ENCODE peak calls at places on chromosomes 16 and 17, in four cellular contexts. One of them, this sample, is unnamed.
A peak's percentile ranks its signal among the peaks of the same experiment; 100 is the strongest.

GRCh38 chr17:63439682-63440081 is 6.4 kb downstream of the CYB561 start:
- DNase-seq in kidney epithelial cell: no peak
- DNase-seq in psoas muscle: no peak
- DNase-seq in cardiac muscle cell: peak; percentile 76
- DNase-seq in this sample: peak; percentile 21

GRCh38 chr16:23847938-23848337 is 12.2 kb downstream of the PRKCB start:
- DNase-seq in psoas muscle: no peak
- DNase-seq in cardiac muscle cell: no peak
- DNase-seq in kidney epithelial cell: no peak
- DNase-seq in this sample: no peak

GRCh38 chr17:45318561-45319230 is 1.9 kb upstream of the MAP3K14 start:
- DNase-seq in psoas muscle: no peak
- DNase-seq in cardiac muscle cell: no peak
- DNase-seq in kidney epithelial cell: no peak
- DNase-seq in this sample: no peak

GRCh38 chr16:70725024-70725911 is 39.4 kb upstream of the MTSS2 start:
- DNase-seq in kidney epithelial cell: no peak
- DNase-seq in cardiac muscle cell: no peak
- DNase-seq in psoas muscle: peak; percentile 75
- DNase-seq in this sample: no peak

GRCh38 chr17:69874220-69874670 is 200.8 kb upstream of the KCNJ16 start:
- DNase-seq in psoas muscle: no peak
- DNase-seq in kidney epithelial cell: peak; percentile 14
- DNase-seq in cardiac muscle cell: peak; percentile 95
- DNase-seq in this sample: peak; percentile 56

GRCh38 chr17:80270836-80271235 is 10.2 kb downstream of the RNF213 start:
- DNase-seq in cardiac muscle cell: peak; percentile 52
- DNase-seq in kidney epithelial cell: no peak
- DNase-seq in psoas muscle: no peak
- DNase-seq in this sample: no peak

GRCh38 chr16:88023786-88024185 is 72.6 kb downstream of the BANP start:
- DNase-seq in kidney epithelial cell: no peak
- DNase-seq in cardiac muscle cell: no peak
- DNase-seq in psoas muscle: no peak
- DNase-seq in this sample: no peak

GRCh38 chr16:30185141-30185682 is 1.8 kb downstream of the CORO1A start:
- DNase-seq in kidney epithelial cell: no peak
- DNase-seq in psoas muscle: peak; percentile 58
- DNase-seq in cardiac muscle cell: no peak
- DNase-seq in this sample: no peak

GRCh38 chr17:68318103-68318991 is 27.1 kb downstream of the ARSG start:
- DNase-seq in psoas muscle: peak; percentile 84
- DNase-seq in cardiac muscle cell: peak; percentile 55
- DNase-seq in kidney epithelial cell: no peak
- DNase-seq in this sample: no peak

GRCh38 chr17:42853004-42853403 is 2.0 kb downstream of the AOC3 start:
- DNase-seq in kidney epithelial cell: no peak
- DNase-seq in cardiac muscle cell: no peak
- DNase-seq in psoas muscle: no peak
- DNase-seq in this sample: no peak

GRCh38 chr17:12667299-12667958 is 1.7 kb downstream of the MYOCD start:
- DNase-seq in psoas muscle: no peak
- DNase-seq in cardiac muscle cell: peak; percentile 68
- DNase-seq in kidney epithelial cell: no peak
- DNase-seq in this sample: no peak

DNA sequence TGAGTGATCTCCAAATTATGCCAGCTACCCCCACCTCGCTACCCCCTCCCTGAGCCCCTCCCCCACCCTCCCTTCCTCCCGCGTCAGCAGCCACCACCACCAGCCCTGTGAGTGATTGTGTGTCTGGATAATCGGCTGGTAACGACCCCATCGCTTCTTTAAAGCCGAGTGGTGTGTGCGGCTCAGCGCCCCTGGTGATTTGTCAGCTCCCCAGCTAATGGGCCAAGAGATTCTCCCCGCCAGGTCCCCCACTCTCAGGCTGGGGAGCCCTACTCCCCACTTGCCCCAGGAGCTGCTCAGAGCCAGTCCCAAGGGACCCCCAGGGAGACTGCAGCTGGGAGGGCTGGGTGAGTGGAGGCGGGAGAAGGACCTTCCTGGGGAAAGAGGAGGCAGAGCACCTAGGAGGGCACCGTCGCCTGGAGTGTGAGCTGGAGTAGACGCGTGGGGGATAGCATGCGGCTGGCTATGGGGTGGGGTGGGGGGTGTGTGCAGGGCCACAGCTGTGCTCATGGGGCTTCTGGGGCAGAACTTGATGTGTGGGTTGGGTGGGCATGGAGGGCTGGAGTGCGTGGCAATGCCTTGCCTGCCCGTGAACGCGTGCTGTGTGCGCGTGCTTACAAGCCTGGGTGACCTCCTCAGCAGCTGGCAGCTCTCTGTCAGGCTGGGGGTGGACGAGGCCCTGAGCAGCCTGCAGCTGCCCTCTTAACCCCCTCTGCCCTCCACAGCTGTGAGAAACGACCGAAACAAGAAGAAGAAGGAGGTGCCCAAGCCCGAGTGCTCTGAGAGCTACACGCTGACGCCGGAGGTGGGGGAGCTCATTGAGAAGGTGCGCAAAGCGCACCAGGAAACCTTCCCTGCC is 13.1 kb downstream of the GJD3 start:
- DNase-seq in psoas muscle: peak; percentile 48
- DNase-seq in kidney epithelial cell: no peak
- DNase-seq in cardiac muscle cell: no peak
- DNase-seq in this sample: no peak
- H3K4me3 ChIP-seq in psoas muscle: no peak overlapping the region
- H3K4me3 ChIP-seq in kidney epithelial cell: no peak overlapping the region
- H3K4me3 ChIP-seq in cardiac muscle cell: no peak overlapping the region
- H3K4me3 ChIP-seq in this sample: no peak overlapping the region

GRCh38 chr16:31569360-31569717 is 41.6 kb downstream of the AHSP start:
- DNase-seq in cardiac muscle cell: no peak
- DNase-seq in kidney epithelial cell: no peak
- DNase-seq in psoas muscle: no peak
- DNase-seq in this sample: no peak

DNA sequence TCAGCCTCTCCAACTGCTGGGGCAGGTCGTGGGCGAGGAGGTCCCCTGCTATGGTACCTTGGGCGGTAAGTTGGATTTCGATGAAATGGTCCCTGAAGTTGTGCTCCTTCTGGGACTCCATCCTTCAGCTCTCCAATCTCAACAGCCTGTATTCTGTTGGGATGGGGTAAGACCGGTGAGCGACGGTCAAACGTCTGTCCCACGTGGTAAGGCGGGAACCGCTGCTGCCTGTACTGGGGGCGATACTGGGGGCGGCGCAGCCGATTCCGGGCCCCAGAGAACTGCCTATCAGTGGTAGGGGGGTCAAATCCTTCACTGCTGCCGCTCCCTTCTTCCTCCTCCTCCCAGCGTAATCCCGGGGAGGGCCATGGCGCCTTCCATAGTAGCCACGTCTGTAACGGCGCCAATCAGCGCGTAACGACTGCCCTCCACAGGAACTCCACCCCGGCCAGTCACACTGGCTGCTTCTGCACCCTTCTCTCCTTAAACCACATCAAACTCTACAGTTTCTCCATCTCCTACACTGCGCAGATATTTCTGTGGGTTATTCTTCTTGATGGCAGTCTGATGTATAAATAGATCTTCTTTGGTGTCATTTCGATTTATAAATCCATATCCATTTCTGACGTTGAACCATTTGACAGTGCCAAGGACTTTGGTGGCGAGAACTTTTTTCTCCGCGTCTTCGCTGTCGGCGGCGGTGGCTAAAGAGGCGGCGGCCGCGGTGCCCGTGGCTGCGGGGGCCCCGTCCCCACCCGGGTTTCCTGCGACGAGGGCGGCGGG is 41.1 kb downstream of the AHSP start:
- DNase-seq in cardiac muscle cell: peak; percentile 23
- DNase-seq in kidney epithelial cell: no peak
- DNase-seq in psoas muscle: no peak
- DNase-seq in this sample: no peak
- TF ChIP-seq CTCF in cardiac muscle cell: no peak
- TF ChIP-seq CTCF in kidney epithelial cell: no peak
- TF ChIP-seq CTCF in psoas muscle: no peak
- TF ChIP-seq CTCF in this sample: no peak

GRCh38 chr16:73064996-73065349 is 17.0 kb upstream of the ZFHX3 start:
- DNase-seq in cardiac muscle cell: no peak
- DNase-seq in psoas muscle: peak; percentile 62
- DNase-seq in kidney epithelial cell: no peak
- DNase-seq in this sample: no peak
- H3K4me3 ChIP-seq in cardiac muscle cell: no peak overlapping the region
- H3K4me3 ChIP-seq in psoas muscle: peak overlapping the region; percentile 36
- H3K4me3 ChIP-seq in kidney epithelial cell: peak overlapping the region; percentile 1
- H3K4me3 ChIP-seq in this sample: no peak overlapping the region

GRCh38 chr17:72432881-72433280 is 312.1 kb downstream of the SOX9 start:
- DNase-seq in kidney epithelial cell: no peak
- DNase-seq in cardiac muscle cell: no peak
- DNase-seq in psoas muscle: no peak
- DNase-seq in this sample: no peak

GRCh38 chr17:72429066-72429638 is 308.3 kb downstream of the SOX9 start:
- DNase-seq in cardiac muscle cell: no peak
- DNase-seq in kidney epithelial cell: no peak
- DNase-seq in psoas muscle: no peak
- DNase-seq in this sample: no peak

GRCh38 chr17:72433797-72434196 is 313.0 kb downstream of the SOX9 start:
- DNase-seq in psoas muscle: no peak
- DNase-seq in kidney epithelial cell: no peak
- DNase-seq in cardiac muscle cell: no peak
- DNase-seq in this sample: no peak

GRCh38 chr17:72432143-72432604 is 311.4 kb downstream of the SOX9 start:
- DNase-seq in psoas muscle: no peak
- DNase-seq in cardiac muscle cell: no peak
- DNase-seq in kidney epithelial cell: no peak
- DNase-seq in this sample: no peak

GRCh38 chr17:72430611-72431432 is 310.0 kb downstream of the SOX9 start:
- DNase-seq in psoas muscle: no peak
- DNase-seq in kidney epithelial cell: no peak
- DNase-seq in cardiac muscle cell: peak; percentile 26
- DNase-seq in this sample: no peak
- TF ChIP-seq CTCF in psoas muscle: no peak
- TF ChIP-seq CTCF in kidney epithelial cell: peak; percentile 11
- TF ChIP-seq CTCF in cardiac muscle cell: peak; percentile 43
- TF ChIP-seq CTCF in this sample: peak; percentile 19

GRCh38 chr17:47853616-47854015 is 2.7 kb upstream of the SP6 start:
- DNase-seq in psoas muscle: no peak
- DNase-seq in cardiac muscle cell: no peak
- DNase-seq in kidney epithelial cell: no peak
- DNase-seq in this sample: no peak

GRCh38 chr17:47856830-47857229 is 5.9 kb upstream of the SP6 start:
- DNase-seq in kidney epithelial cell: no peak
- DNase-seq in cardiac muscle cell: no peak
- DNase-seq in psoas muscle: no peak
- DNase-seq in this sample: no peak

GRCh38 chr17:47857551-47858410 is 6.8 kb upstream of the SP6 start:
- DNase-seq in psoas muscle: no peak
- DNase-seq in cardiac muscle cell: no peak
- DNase-seq in kidney epithelial cell: no peak
- DNase-seq in this sample: no peak

GRCh38 chr17:47852113-47852949 is 1.4 kb upstream of the SP6 start:
- DNase-seq in psoas muscle: no peak
- DNase-seq in cardiac muscle cell: no peak
- DNase-seq in kidney epithelial cell: no peak
- DNase-seq in this sample: no peak

GRCh38 chr17:47855737-47856136 is 4.8 kb upstream of the SP6 start:
- DNase-seq in cardiac muscle cell: peak; percentile 34
- DNase-seq in kidney epithelial cell: no peak
- DNase-seq in psoas muscle: no peak
- DNase-seq in this sample: no peak
- H3K4me3 ChIP-seq in cardiac muscle cell: no peak overlapping the region
- H3K4me3 ChIP-seq in kidney epithelial cell: no peak overlapping the region
- H3K4me3 ChIP-seq in psoas muscle: no peak overlapping the region
- H3K4me3 ChIP-seq in this sample: no peak overlapping the region

DNA sequence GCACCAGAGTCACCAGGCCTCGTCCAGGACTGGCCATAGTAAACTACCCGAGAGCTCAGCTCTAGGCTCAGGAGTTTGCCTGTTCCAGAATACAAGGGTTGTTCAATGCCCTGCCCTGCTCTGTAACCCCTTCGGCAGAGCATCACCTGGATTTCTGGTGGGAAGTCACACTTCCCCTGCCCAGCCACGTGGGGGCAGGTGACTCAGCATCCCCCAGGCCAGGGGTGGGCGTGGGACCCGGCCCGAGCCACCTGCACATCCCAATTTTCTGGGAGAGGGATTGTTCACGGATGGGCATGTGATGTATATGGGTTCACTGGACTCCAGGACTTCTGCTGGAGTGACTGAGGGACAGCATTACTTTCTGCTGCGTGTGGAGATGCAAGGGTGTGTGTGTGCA is 25.8 kb downstream of the COX4I1 start:
- DNase-seq in psoas muscle: no peak
- DNase-seq in kidney epithelial cell: no peak
- DNase-seq in cardiac muscle cell: no peak
- DNase-seq in this sample: no peak
- TF ChIP-seq CTCF in psoas muscle: no peak
- TF ChIP-seq CTCF in kidney epithelial cell: no peak
- TF ChIP-seq CTCF in cardiac muscle cell: no peak
- TF ChIP-seq CTCF in this sample: no peak

DNA sequence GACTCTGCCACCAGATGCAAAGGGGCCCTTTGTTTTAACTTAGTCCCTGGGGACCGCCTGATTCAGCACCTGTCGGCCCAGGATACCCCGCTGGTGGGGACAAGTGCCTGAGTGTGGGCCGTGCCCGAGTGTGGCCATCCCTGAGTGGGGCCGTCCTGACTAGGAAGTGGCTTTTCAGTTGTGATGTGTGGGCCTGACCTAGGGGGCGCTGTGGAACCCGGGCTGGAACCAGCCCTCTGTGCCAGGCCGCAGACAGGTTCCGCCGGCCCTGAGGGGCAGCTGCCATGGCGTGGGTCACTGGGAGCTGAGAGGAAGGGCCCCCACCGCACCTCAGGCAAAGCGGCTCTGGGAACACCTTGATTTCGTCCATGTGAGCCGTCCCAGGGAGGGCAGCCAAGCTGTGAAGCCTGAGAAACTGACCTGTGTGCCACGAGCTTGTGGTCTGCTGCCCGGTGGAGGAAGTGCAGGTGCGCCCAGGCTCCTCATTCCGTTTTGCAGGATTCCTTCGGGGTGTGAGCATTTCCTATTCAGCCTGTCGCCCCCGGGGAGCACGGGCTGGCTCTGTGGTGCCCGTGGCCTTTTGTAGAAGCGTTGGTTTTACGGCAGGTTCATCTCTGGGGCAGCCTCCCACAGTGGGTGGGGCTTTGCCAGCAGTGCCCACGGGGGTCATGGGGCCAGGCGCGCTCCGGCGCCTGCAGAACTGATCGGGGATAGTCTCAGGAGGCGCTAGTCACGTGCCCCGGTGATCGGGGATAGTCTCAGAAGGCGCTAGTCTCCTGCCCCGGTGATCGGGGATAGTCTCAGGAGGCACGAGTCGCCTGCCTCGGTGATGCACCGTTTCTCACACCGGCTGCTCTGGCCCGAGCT is 5.3 kb downstream of the RPL13 start:
- DNase-seq in psoas muscle: peak; percentile 82
- DNase-seq in cardiac muscle cell: peak; percentile 53
- DNase-seq in kidney epithelial cell: no peak
- DNase-seq in this sample: no peak
- H3K4me3 ChIP-seq in psoas muscle: peak overlapping the region; percentile 43
- H3K4me3 ChIP-seq in cardiac muscle cell: no peak overlapping the region
- H3K4me3 ChIP-seq in kidney epithelial cell: no peak overlapping the region
- H3K4me3 ChIP-seq in this sample: peak overlapping the region; percentile 20

This sample was measured in BJ.